ENCODE peak calls at places on chromosomes 13 and 19, in seven cellular contexts. J, I, Y, W, P, U and D are unnamed samples.

GRCh38 chr19:31947436-31947835 is 398.0 kb upstream of the ZNF507 start:
- DNase-seq in J (no peak), I (no peak), Y (no peak), W (no peak), P (no peak), U (no peak), D (no peak)

GRCh38 chr13:79910869-79911540 is 429.9 kb downstream of the SPRY2 start:
- DNase-seq in J (no peak), I (no peak), Y (no peak), W (no peak), P (no peak), U (no peak), D (peak; percentile 16)

GRCh38 chr19:2494084-2494446 is 18.1 kb downstream of the GADD45B start:
- DNase-seq in J (peak; percentile 89), I (peak; percentile 15), Y (no peak), W (no peak), P (no peak), U (peak; percentile 46), D (peak; percentile 68)

GRCh38 chr13:91381371-91381770 is 17.1 kb upstream of the GPC5 start:
- DNase-seq in J (no peak), I (peak; percentile 49), Y (peak; percentile 8), W (no peak), P (no peak), U (no peak), D (peak; percentile 50)

GRCh38 chr19:22616659-22617058 is 17.5 kb upstream of the ZNF492 start:
- DNase-seq in J (no peak), I (no peak), Y (no peak), W (no peak), P (no peak), U (no peak), D (no peak)

GRCh38 chr19:3691726-3692125 is 8.5 kb downstream of the PIP5K1C start:
- DNase-seq in J (no peak), I (no peak), Y (no peak), W (no peak), P (no peak), U (no peak), D (no peak)

GRCh38 chr19:14081797-14082674 is 3.5 kb downstream of the C19orf67 start:
- DNase-seq in J (peak; percentile 20), I (no peak), Y (no peak), W (no peak), P (no peak), U (peak; percentile 76), D (no peak)

GRCh38 chr13:59415498-59415897 is 748.2 kb downstream of the DIAPH3 start:
- DNase-seq in J (no peak), I (no peak), Y (no peak), W (no peak), P (no peak), U (no peak), D (no peak)

GRCh38 chr13:23740002-23740401 is 149.2 kb downstream of the MIPEP start:
- DNase-seq in J (no peak), I (no peak), Y (no peak), W (no peak), P (no peak), U (no peak), D (no peak)

GRCh38 chr13:25085125-25085742 is 10.7 kb upstream of the PABPC3 start:
- DNase-seq in J (peak; percentile 50), I (peak; percentile 59), Y (peak; percentile 20), W (peak; percentile 36), P (no peak), U (no peak), D (peak; percentile 43)

GRCh38 chr13:30398601-30399072 is 23.7 kb upstream of the UBE2L5 start:
- DNase-seq in J (peak; percentile 43), I (no peak), Y (no peak), W (no peak), P (no peak), U (no peak), D (no peak)

GRCh38 chr13:44116562-44117315 is 237.0 kb downstream of the LACC1 start:
- DNase-seq in J (peak; percentile 26), I (peak; percentile 85), Y (no peak), W (no peak), P (no peak), U (no peak), D (no peak)

GRCh38 chr13:44271031-44271433 is 102.6 kb upstream of the SERP2 start:
- DNase-seq in J (peak; percentile 41), I (no peak), Y (no peak), W (no peak), P (no peak), U (no peak), D (peak; percentile 71)

GRCh38 chr13:50420720-50421456 is 405.6 kb downstream of the KCNRG start:
- DNase-seq in J (peak; percentile 52), I (no peak), Y (no peak), W (no peak), P (no peak), U (no peak), D (no peak)

GRCh38 chr19:46766569-46767317 is 20.5 kb upstream of the STRN4 start:
- DNase-seq in J (peak; percentile 39), I (peak; percentile 89), Y (peak; percentile 63), W (no peak), P (no peak), U (no peak), D (no peak)

GRCh38 chr19:6354098-6354674 is 7.1 kb upstream of the CLPP start:
- DNase-seq in J (peak; percentile 57), I (no peak), Y (no peak), W (no peak), P (no peak), U (no peak), D (no peak)

GRCh38 chr13:32538234-32538620 is 368 bp downstream of the N4BP2L2 start:
- DNase-seq in J (peak; percentile 57), I (no peak), Y (peak; percentile 70), W (no peak), P (peak; percentile 53), U (peak; percentile 69), D (no peak)

GRCh38 chr13:113090806-113091205 is 14.8 kb upstream of the F7 start:
- DNase-seq in J (no peak), I (no peak), Y (no peak), W (no peak), P (no peak), U (peak; percentile 23), D (no peak)

GRCh38 chr19:32166238-32166637 is 179.2 kb upstream of the ZNF507 start:
- DNase-seq in J (no peak), I (no peak), Y (no peak), W (no peak), P (peak; percentile 26), U (no peak), D (no peak)

GRCh38 chr19:36009220-36009619 is 607 bp upstream of the SYNE4 start:
- DNase-seq in J (peak; percentile 90), I (peak; percentile 62), Y (peak; percentile 31), W (no peak), P (peak; percentile 63), U (peak; percentile 80), D (peak; percentile 50)

GRCh38 chr19:39297931-39298634 is 1.9 kb downstream of the IFNL1 start:
- DNase-seq in J (no peak), I (no peak), Y (no peak), W (no peak), P (no peak), U (peak; percentile 55), D (no peak)

GRCh38 chr19:55640577-55641375 is at the start of gene ZNF580:
- DNase-seq in J (peak; percentile 93), I (peak; percentile 72), Y (peak; percentile 47), W (no peak), P (peak; percentile 63), U (peak; percentile 86), D (peak; percentile 88)

GRCh38 chr13:32840840-32841713 is 175.1 kb upstream of the KL start:
- DNase-seq in J (no peak), I (no peak), Y (no peak), W (no peak), P (no peak), U (no peak), D (no peak)

GRCh38 chr19:3586124-3586626 is 897 bp downstream of the GIPC3 start:
- DNase-seq in J (no peak), I (peak; percentile 34), Y (no peak), W (no peak), P (no peak), U (no peak), D (no peak)

GRCh38 chr19:46587861-46588260 is 13.3 kb upstream of the CALM3 start:
- DNase-seq in J (no peak), I (no peak), Y (no peak), W (no peak), P (no peak), U (no peak), D (no peak)

GRCh38 chr13:106530209-106530906 is 5.1 kb downstream of the EFNB2 start:
- DNase-seq in J (peak; percentile 71), I (no peak), Y (no peak), W (no peak), P (no peak), U (no peak), D (no peak)

GRCh38 chr19:16016226-16017137 is 59.8 kb upstream of the TPM4 start:
- DNase-seq in J (no peak), I (no peak), Y (no peak), W (no peak), P (no peak), U (no peak), D (no peak)

GRCh38 chr19:36013280-36014028 is 559 bp downstream of the ALKBH6 start:
- DNase-seq in J (peak; percentile 19), I (no peak), Y (no peak), W (no peak), P (no peak), U (no peak), D (no peak)

DNA sequence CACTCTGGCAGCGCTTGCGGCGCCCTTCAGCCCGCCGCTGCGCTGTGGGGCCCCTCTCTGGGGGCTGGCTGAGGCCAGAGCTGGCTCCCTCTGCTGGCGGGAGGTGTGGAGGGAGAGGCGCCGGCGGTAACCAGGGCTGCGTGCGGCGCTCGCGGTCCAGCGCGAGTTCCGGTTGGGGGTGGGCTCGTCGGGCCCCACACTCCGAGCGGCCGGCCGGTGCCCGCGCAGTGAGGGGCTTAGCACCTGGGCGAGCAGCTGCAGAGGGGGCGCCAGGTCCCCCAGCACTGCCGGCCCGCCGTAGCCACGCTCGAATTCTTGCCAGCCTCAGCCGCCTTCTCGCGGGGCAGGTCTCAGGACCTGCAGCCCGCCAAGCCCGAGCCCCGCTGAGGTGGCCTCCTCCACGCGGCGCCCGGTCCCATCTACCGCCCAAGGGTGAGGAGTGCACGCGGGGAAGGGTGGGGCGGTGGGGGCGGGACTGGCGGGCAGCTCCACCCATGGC is 879.0 kb upstream of the SLITRK5 start:
- DNase-seq in J (no peak), I (no peak), Y (no peak), W (no peak), P (no peak), U (no peak), D (no peak)
- TF ChIP-seq CTCF in J (no peak), I (no peak), Y (no peak), W (no peak), P (no peak), U (no peak), D (no peak)

GRCh38 chr19:38223119-38223523 is 901 bp downstream of the DPF1 start:
- DNase-seq in J (no peak), I (no peak), Y (no peak), W (no peak), P (no peak), U (no peak), D (no peak)
- H3K4me3 ChIP-seq in J (no peak overlapping the region), I (no peak overlapping the region), Y (no peak overlapping the region), W (peak overlapping the region; percentile 60), P (no peak overlapping the region), U (no peak overlapping the region), D (no peak overlapping the region)

GRCh38 chr19:29923653-29924052 is 18.4 kb upstream of the URI1 start:
- DNase-seq in J (no peak), I (peak; percentile 13), Y (no peak), W (no peak), P (no peak), U (no peak), D (no peak)
- TF ChIP-seq CTCF in J (no peak), I (no peak), Y (no peak), W (no peak), P (no peak), U (no peak), D (no peak)

GRCh38 chr19:17755977-17756670 is 4.8 kb downstream of the FCHO1 start:
- DNase-seq in J (peak; percentile 54), I (peak; percentile 54), Y (no peak), W (no peak), P (no peak), U (no peak), D (peak; percentile 39)
- H3K4me3 ChIP-seq in J (no peak overlapping the region), I (no peak overlapping the region), Y (no peak overlapping the region), W (no peak overlapping the region), P (no peak overlapping the region), U (no peak overlapping the region), D (no peak overlapping the region)